ENCODE peak calls at places on chromosome 6, in five cellular contexts. M is K562, A is IMR-90, Q is H1, I is HepG2. K is an unnamed sample.

GRCh38 chr6:115591973-115592486 is 468.7 kb downstream of the FRK start:
- DNase-seq in Q (no peak), A (peak), I (no peak), M (no peak), K (no peak)

GRCh38 chr6:56540232-56540631 is 102.5 kb downstream of the DST start:
- DNase-seq in Q (no peak), M (no peak), A (no peak), I (no peak), K (no peak)

GRCh38 chr6:161161889-161162624 is 111.8 kb downstream of the AGPAT4 start:
- DNase-seq in M (no peak), I (no peak), A (peak), Q (no peak), K (no peak)

GRCh38 chr6:79138146-79138545 is 60.1 kb upstream of the PHIP start:
- DNase-seq in Q (no peak), M (no peak), A (no peak), I (no peak), K (no peak)

GRCh38 chr6:157169186-157169585 is 154.1 kb downstream of the TMEM242 start:
- DNase-seq in M (no peak), I (no peak), A (no peak), Q (no peak), K (no peak)

GRCh38 chr6:12472601-12473038 is 182.5 kb downstream of the EDN1 start:
- DNase-seq in A (peak), M (no peak), Q (no peak), I (peak), K (no peak)

GRCh38 chr6:140590641-140591040 is 1216.2 kb upstream of the CITED2 start:
- DNase-seq in Q (no peak), A (peak), M (no peak), I (no peak), K (no peak)

GRCh38 chr6:131952886-131953509 is 1.8 kb upstream of the CCN2 start:
- DNase-seq in M (no peak), I (no peak), Q (no peak), A (no peak), K (no peak)

GRCh38 chr6:36956111-36956820 is 1.7 kb downstream of the PI16 start:
- DNase-seq in A (no peak), I (no peak), M (no peak), Q (no peak), K (no peak)

GRCh38 chr6:139230421-139230840 is 61.4 kb downstream of the TXLNB start:
- DNase-seq in A (peak), Q (no peak), I (no peak), M (no peak), K (peak)

GRCh38 chr6:31474871-31475286 is 23.1 kb upstream of the MICB start:
- DNase-seq in M (peak), A (no peak), I (no peak), Q (peak), K (no peak)

GRCh38 chr6:156933201-156934053 is 156.2 kb downstream of the ARID1B start:
- DNase-seq in I (peak), Q (no peak), M (no peak), A (no peak), K (no peak)

GRCh38 chr6:73870907-73871306 is 174.9 kb downstream of the CD109 start:
- DNase-seq in Q (no peak), M (no peak), A (no peak), I (no peak), K (no peak)

GRCh38 chr6:170053966-170054661 is 236.8 kb downstream of the DLL1 start:
- DNase-seq in I (no peak), A (no peak), M (no peak), Q (no peak), K (no peak)

GRCh38 chr6:170058878-170059485 is 231.9 kb downstream of the DLL1 start:
- DNase-seq in M (no peak), Q (no peak), I (no peak), A (no peak), K (no peak)

GRCh38 chr6:170056329-170056728 is 234.5 kb downstream of the DLL1 start:
- DNase-seq in A (no peak), Q (peak), I (no peak), M (no peak), K (no peak)

GRCh38 chr6:170057034-170057734 is 233.7 kb downstream of the DLL1 start:
- DNase-seq in Q (peak), A (no peak), I (no peak), M (no peak), K (no peak)

DNA sequence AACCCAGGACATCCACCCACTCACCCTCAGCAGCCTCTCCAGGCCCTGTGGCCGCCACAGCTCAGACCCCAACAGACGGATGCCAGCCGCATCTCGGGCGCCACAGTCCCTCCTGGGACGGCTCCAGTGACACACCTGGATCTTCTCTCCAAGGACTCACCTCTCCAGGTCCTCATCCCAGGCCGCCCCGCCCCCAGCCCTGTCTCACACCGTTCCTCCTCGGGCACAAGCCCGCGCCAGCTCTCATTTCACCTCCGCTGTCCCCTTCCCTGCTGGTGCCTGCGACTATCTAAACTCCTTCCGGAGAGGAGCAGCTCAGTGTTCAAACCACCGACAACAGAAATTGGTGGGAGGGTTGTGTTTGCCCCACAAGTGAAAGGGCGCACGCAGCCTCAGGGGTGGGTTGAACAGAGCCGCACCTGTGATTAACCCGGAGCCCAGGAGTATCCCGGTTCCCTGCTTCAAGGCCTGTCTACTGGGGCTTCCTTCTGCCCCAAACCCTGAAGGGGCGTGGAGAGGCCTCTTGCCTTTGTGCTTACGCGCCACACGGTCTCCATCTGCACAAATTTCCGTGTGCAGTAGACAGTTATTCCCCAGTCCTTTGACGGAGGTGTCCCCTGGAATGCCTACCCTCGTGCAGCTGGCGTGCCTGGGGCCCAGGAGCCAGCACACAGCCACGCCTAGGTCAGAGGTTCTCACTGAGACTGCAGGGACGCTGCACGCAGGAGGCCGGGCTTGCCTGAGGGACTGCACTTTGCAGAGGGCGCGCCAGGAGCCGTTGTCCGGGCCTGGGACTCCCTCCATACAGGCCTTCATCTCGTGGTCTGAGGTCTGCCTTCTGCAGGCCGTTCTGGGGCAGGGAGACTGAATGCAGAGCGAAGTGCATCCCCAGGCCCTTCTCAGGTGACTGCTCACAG is 232.7 kb downstream of the DLL1 start:
- DNase-seq in M (no peak), I (no peak), A (no peak), Q (peak), K (no peak)
- TF ChIP-seq MAFK in M (no peak), I (no peak), A (no peak), Q (no peak), K (no peak)

DNA sequence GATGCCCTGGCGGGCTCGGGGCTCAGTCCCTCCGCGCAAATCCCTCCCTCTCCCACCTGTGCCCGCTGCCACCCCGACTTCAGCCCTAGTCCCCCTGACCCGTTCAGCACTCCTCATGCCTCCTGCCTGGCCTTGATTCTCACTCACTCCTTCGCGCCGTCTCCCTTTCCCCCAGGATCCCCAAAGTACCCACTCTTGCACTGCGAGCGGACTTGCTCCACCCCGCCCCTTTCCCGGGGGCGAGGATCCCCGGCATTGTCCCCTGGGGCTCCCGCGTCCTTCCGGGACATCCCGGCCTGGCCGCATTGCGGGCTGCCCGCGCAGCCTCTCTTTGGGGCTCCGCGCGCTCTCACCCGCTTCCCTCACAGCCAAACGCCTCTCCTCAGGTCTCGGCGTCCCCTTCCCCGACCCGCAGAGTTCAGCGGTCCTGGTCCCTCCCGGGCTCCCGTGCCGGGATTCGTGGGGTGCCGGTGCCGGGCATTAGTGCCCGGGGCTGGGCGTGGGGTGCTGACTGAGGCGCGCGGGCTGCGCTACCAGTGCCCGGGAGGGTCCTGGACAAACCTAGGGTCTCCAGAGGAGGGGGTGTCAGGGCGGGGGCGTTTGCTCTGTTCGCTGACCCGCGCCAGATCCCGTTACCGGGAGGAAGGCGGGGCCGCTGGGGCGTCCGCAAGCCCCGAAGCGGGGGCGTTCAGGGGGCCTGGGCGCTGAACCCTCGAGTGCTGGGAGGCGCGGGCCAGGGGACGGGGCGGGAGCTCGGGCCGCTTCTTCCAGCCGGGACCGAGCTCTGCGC is 45.6 kb upstream of the SUPT3H start:
- DNase-seq in M (no peak), A (no peak), Q (peak), I (no peak), K (no peak)
- TF ChIP-seq RAD21 in M (no peak), A (no peak), Q (no peak), I (no peak), K (no peak)

DNA sequence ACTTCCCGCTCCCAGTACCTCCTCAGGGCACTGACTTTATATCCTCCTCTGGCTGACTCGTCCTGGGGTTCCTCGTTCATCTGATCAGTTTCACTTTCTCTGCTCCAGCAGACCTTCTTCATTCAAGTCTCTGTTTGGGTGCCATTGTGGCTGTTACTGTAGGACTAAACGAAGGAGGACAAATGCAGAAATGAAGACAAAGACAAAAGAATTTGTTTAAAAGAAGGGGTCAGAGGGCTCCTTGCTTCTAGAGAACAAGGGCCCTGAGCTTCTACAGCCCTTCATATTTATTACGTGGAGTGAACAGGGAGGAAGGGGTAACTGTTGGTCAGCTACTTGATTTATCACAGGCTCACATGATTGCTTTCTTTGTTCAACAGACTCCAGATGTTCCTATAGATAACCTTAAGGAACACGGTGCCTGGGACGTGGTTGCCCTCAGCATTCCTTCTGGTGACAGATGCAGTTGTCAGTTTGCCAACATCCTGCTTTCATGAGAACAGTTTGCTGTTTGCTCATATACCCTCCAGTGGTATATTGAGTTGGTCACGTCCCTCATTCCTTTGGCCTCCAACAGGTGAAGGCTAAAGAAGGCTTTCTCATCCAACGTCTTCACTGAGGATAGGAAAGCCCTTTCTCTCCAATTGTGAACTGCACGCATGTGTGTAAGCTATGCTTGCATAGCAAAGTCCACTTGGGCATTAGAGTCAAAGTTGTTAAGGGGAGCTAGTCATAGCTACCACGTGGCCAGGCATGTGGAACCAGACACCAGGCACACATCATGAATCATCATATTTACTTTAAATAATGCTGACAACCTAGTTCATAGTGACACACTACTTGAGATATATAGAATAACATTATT is 69.1 kb upstream of the BTN3A2 start:
- DNase-seq in A (peak), M (peak), Q (no peak), I (peak), K (no peak)
- TF ChIP-seq MAFK in A (peak), M (peak), Q (no peak), I (peak), K (peak)

DNA sequence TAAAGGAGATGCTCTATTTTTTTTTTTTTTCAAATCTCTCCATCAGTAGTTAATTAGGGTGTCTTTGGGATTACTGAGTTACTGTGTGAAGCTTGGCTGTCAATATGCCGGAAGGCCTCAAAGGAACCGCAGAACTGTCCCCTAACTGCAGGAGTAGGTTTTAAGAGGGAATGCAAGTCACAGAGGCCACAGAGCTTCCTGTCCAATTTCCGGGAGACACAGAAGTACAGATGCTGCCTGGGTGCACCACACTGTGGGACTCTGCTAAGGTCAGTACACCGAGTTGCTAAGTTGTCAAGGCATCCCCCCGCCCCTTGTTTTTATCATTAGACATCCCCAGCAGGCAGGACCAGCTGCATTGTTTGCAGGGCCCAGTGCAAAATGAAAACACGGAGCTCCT is 120.2 kb upstream of the RAB32 start:
- DNase-seq in Q (no peak), A (no peak), M (no peak), I (no peak), K (no peak)
- TF ChIP-seq RAD21 in Q (no peak), A (no peak), M (no peak), I (no peak), K (no peak)

GRCh38 chr6:127484207-127484858 is 25.1 kb upstream of the KIAA0408 start:
- DNase-seq in Q (no peak), M (no peak), A (peak), I (peak), K (peak)
- TF ChIP-seq MAFK in Q (no peak), M (no peak), A (no peak), I (no peak), K (no peak)

GRCh38 chr6:32665621-32666140 is 776 bp downstream of the HLA-DQB1 start:
- DNase-seq in A (no peak), Q (no peak), I (no peak), M (no peak), K (no peak)

GRCh38 chr6:32666420-32667300 is at the start of gene HLA-DQB1:
- DNase-seq in Q (no peak), M (no peak), I (peak), A (no peak), K (peak)

GRCh38 chr6:32669240-32669639 is 2.8 kb upstream of the HLA-DQB1 start:
- DNase-seq in I (no peak), Q (no peak), M (no peak), A (no peak), K (no peak)

GRCh38 chr6:32669893-32670292 is 3.4 kb upstream of the HLA-DQB1 start:
- DNase-seq in Q (no peak), A (no peak), I (no peak), M (no peak), K (no peak)

DNA sequence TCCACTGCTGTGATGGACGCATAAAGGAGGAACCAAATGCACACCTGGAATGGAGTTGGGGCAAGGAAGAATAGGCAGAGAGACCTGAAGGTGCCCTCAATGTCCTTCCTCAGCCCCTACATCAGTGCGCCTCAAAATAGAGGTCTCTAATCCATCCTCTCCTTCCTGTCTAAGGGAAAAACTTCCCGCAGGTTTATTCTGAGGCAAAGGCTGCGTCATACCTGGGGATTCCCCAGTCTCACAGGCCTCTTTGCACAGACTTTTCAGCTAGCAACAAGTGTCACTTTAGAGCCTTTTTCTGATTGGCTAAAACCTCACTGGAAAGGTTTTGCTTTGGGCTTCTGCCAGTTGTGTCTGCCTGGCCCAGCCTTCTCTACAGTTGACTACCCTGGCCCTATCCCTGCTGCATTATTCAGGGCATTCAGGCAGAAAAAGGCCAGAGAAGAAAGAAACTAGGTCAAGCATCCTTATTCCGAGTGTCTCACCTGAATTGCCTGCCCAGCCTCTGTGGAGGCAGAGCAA is 1.8 kb upstream of the HLA-DQB1 start:
- DNase-seq in M (no peak), A (peak), I (peak), Q (no peak), K (no peak)
- TF ChIP-seq RAD21 in M (no peak), A (no peak), I (no peak), Q (no peak), K (no peak)